ENCODE peak calls at places on chromosomes 16 and 17, in four cellular contexts. E, W, S and K are unnamed samples.

GRCh38 chr17:416293-417206 is 63.9 kb upstream of the RPH3AL start:
- DNase-seq in E (no peak), W (no peak), S (no peak), K (no peak)

GRCh38 chr16:1933097-1933661 is 9.8 kb downstream of the MSRB1 start:
- DNase-seq in E (no peak), W (no peak), S (no peak), K (no peak)

GRCh38 chr16:13289515-13289914 is 388.1 kb downstream of the SHISA9 start:
- DNase-seq in E (no peak), W (no peak), S (no peak), K (no peak)

GRCh38 chr16:82016964-82017363 is 5.7 kb upstream of the SDR42E1 start:
- DNase-seq in E (no peak), W (no peak), S (no peak), K (no peak)

GRCh38 chr17:3818786-3819185 is 17.8 kb upstream of the ITGAE start:
- DNase-seq in E (peak), W (no peak), S (no peak), K (no peak)

GRCh38 chr16:17417740-17418139 is 53.0 kb downstream of the XYLT1 start:
- DNase-seq in E (no peak), W (no peak), S (no peak), K (no peak)

GRCh38 chr17:19867094-19867653 is 562 bp downstream of the ULK2 start:
- DNase-seq in E (peak), W (peak), S (peak), K (no peak)

GRCh38 chr17:80992077-80992947 is 671 bp downstream of the CHMP6 start:
- DNase-seq in E (no peak), W (peak), S (no peak), K (no peak)

GRCh38 chr16:58732545-58733247 is 1.4 kb downstream of the GOT2 start:
- DNase-seq in E (peak), W (no peak), S (no peak), K (no peak)

GRCh38 chr17:77479372-77479781 is 338.6 kb downstream of the SEC14L1 start:
- DNase-seq in E (no peak), W (no peak), S (no peak), K (no peak)

GRCh38 chr17:81328925-81329278 is 33.8 kb upstream of the SLC38A10 start:
- DNase-seq in E (no peak), W (no peak), S (no peak), K (no peak)

GRCh38 chr16:28534542-28535373 is 4.0 kb downstream of the NUPR1 start:
- DNase-seq in E (no peak), W (no peak), S (peak), K (peak)

GRCh38 chr17:42562845-42563509 is 1.0 kb downstream of the COASY start:
- DNase-seq in E (no peak), W (peak), S (no peak), K (no peak)

GRCh38 chr17:38632334-38632733 is 26.6 kb upstream of the SRCIN1 start:
- DNase-seq in E (no peak), W (no peak), S (no peak), K (no peak)

GRCh38 chr17:27240802-27241155 is 53.1 kb upstream of the WSB1 start:
- DNase-seq in E (no peak), W (no peak), S (no peak), K (no peak)

GRCh38 chr17:50778988-50779387 is 11.7 kb upstream of the ANKRD40CL start:
- DNase-seq in E (no peak), W (no peak), S (no peak), K (no peak)

GRCh38 chr17:4304417-4305027 is 40.7 kb upstream of the ANKFY1 start:
- DNase-seq in E (peak), W (no peak), S (no peak), K (no peak)

GRCh38 chr16:5036228-5037156 is 2.8 kb upstream of the NAGPA start:
- DNase-seq in E (no peak), W (no peak), S (no peak), K (no peak)

GRCh38 chr17:15652960-15653359 is 31.2 kb downstream of the TRIM16 start:
- DNase-seq in E (no peak), W (no peak), S (no peak), K (no peak)

GRCh38 chr16:19696312-19696711 is 21.7 kb downstream of the KNOP1 start:
- DNase-seq in E (peak), W (peak), S (peak), K (peak)

GRCh38 chr16:82070656-82071369 is 35.8 kb downstream of the HSD17B2 start:
- DNase-seq in E (no peak), W (no peak), S (no peak), K (no peak)

GRCh38 chr16:50742521-50743150 is 750 bp downstream of the CYLD start:
- DNase-seq in E (peak), W (peak), S (no peak), K (peak)

GRCh38 chr16:19717781-19718623 is at the start of the genes IQCK and KNOP1:
- DNase-seq in E (peak), W (peak), S (peak), K (peak)

GRCh38 chr17:16371742-16372141 is 9.1 kb upstream of the UBB start:
- DNase-seq in E (peak), W (no peak), S (no peak), K (no peak)

GRCh38 chr16:4556112-4556511 is at the start of gene C16orf96:
- DNase-seq in E (no peak), W (no peak), S (no peak), K (no peak)

GRCh38 chr17:6941989-6942388 is 53.9 kb upstream of the ALOX12 start:
- DNase-seq in E (no peak), W (no peak), S (no peak), K (no peak)

GRCh38 chr17:6938637-6939036 is 57.2 kb upstream of the ALOX12 start:
- DNase-seq in E (no peak), W (no peak), S (no peak), K (no peak)

GRCh38 chr17:6940186-6940649 is 55.6 kb upstream of the ALOX12 start:
- DNase-seq in E (no peak), W (no peak), S (no peak), K (no peak)
- TF ChIP-seq POLR2A in E (no peak), W (no peak), S (no peak), K (no peak)

GRCh38 chr17:6936370-6937028 is 59.4 kb upstream of the ALOX12 start:
- DNase-seq in E (peak), W (no peak), S (no peak), K (no peak)
- H3K27ac ChIP-seq in E (no peak), W (peak), S (no peak), K (peak)

GRCh38 chr16:76157629-76158028 is 119.6 kb upstream of the CNTNAP4 start:
- DNase-seq in E (no peak), W (no peak), S (no peak), K (no peak)
- TF ChIP-seq CTCF in E (no peak), W (no peak), S (no peak), K (no peak)

GRCh38 chr17:8435245-8436168 is at the start of gene NDEL1:
- DNase-seq in E (peak), W (peak), S (peak), K (peak)
- TF ChIP-seq POLR2A in E (peak), W (peak), S (peak), K (peak)

DNA sequence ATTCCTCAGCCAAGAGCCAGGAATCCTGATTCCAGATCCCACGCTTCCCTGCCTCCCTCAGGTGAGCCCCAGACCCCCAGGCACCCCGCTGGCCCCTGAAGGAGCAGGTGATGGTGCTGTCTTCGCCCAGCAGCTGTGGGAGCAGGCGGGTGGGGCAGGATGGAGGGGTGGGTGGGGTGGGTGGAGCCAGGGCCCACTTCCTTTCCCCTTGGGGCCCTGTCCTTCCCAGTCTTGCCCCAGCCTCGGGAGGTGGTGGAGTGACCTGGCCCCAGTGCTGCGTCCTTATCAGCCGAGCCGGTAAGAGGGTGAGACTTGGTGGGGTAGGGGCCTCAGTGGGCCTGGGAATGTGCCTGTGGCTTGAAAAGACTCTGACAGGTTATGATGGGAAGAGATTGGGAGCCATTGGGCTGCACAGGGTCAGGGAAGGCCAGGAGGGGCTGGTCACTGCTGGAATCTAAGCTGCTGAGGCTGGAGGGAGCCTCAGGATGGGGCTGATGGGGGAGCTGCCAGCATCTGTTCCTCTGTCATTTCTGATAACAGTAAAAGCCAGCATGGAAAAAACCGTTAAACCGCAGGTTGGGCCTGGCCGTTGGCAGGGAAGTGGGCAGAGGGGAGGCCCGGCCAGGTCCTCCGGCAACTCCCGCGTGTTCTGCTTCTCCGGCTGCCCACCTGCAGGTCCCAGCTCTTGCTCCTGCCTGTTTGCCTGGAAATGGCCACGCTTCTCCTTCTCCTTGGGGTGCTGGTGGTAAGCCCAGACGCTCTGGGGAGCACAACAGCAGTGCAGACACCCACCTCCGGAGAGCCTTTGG is at the start of gene SPN:
- DNase-seq in E (no peak), W (no peak), S (no peak), K (no peak)
- H3K27ac ChIP-seq in E (no peak), W (no peak), S (no peak), K (no peak)

DNA sequence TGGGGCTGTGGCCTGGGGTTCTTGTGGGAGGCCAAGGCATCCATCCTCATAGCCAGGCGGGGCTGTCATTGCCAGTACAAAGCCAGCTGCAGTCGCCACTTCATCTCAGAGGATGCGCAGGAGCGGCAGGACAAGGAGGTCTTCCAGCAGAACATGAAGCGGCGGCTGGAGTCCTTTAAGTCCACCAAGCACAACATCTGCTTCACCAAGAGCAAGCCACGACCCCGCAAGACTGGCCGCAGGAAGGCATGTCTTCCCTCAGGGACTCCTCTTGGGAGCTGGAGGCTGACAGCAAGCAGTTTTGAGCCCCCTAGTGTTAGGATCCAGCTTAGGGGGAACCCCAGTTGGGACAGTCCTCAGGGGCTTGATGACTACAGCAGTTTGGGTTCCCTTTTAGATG is 15.1 kb upstream of the PLEKHG4 start:
- DNase-seq in E (no peak), W (no peak), S (no peak), K (no peak)
- TF ChIP-seq CTCF in E (peak), W (no peak), S (no peak), K (no peak)